ENCODE peak calls at places on chromosomes 3 and 15, in five cellular contexts. G, A, P, W and Y are unnamed samples.

GRCh38 chr15:57751177-57751800 is 44.8 kb downstream of the POLR2M start:
- DNase-seq in G (no peak), A (no peak), W (no peak), P (peak), Y (peak)

GRCh38 chr3:13022348-13023250 is 50.6 kb downstream of the IQSEC1 start:
- DNase-seq in P (no peak), G (peak), A (no peak), W (peak), Y (no peak)

GRCh38 chr15:77629070-77630030 is 3.4 kb downstream of the LINGO1 start:
- DNase-seq in A (no peak), W (no peak), G (no peak), P (no peak), Y (no peak)

GRCh38 chr3:38554127-38554827 is 58.1 kb downstream of the EXOG start:
- DNase-seq in G (no peak), W (no peak), A (no peak), P (no peak), Y (no peak)

GRCh38 chr3:180048108-180048507 is 11.4 kb upstream of the PEX5L start:
- DNase-seq in W (no peak), G (no peak), A (peak), P (no peak), Y (no peak)

GRCh38 chr3:10955694-10956453 is 36.7 kb upstream of the SLC6A1 start:
- DNase-seq in P (no peak), W (no peak), G (no peak), A (no peak), Y (no peak)

GRCh38 chr3:190533511-190534282 is 19.8 kb downstream of the IL1RAP start:
- DNase-seq in G (no peak), W (no peak), A (no peak), P (no peak), Y (no peak)

GRCh38 chr15:74399511-74400312 is 32.3 kb upstream of the CYP11A1 start:
- DNase-seq in W (no peak), G (no peak), P (no peak), A (no peak), Y (no peak)

GRCh38 chr3:133836497-133837158 is 31.0 kb downstream of the SRPRB start:
- DNase-seq in G (no peak), A (no peak), P (no peak), W (no peak), Y (no peak)

GRCh38 chr3:78322780-78323179 is 1282.9 kb downstream of the ROBO2 start:
- DNase-seq in A (peak), W (no peak), P (no peak), G (peak), Y (no peak)

GRCh38 chr15:62920569-62921502 is 121.7 kb upstream of the TPM1 start:
- DNase-seq in A (no peak), G (no peak), P (no peak), W (no peak), Y (no peak)

GRCh38 chr15:55546718-55547117 is 38.7 kb upstream of the DNAAF4 start:
- DNase-seq in W (no peak), G (no peak), P (no peak), A (no peak), Y (no peak)

GRCh38 chr3:160485931-160486330 is 36.3 kb upstream of the TRIM59 start:
- DNase-seq in P (no peak), W (no peak), G (no peak), A (no peak), Y (no peak)

GRCh38 chr3:55571216-55571813 is 84.2 kb upstream of the WNT5A start:
- DNase-seq in A (peak), P (no peak), G (no peak), W (no peak), Y (no peak)

GRCh38 chr15:58453931-58454793 is 22.4 kb downstream of the LIPC start:
- DNase-seq in A (no peak), P (no peak), W (no peak), G (no peak), Y (no peak)

GRCh38 chr3:187972454-187972853 is 181.5 kb upstream of the LPP start:
- DNase-seq in W (no peak), A (no peak), G (no peak), P (no peak), Y (no peak)
- TF ChIP-seq SUZ12 in W (no peak), A (no peak), G (no peak), P (no peak), Y (no peak)

GRCh38 chr3:143652118-143652517 is 196.2 kb downstream of the SLC9A9 start:
- DNase-seq in P (no peak), G (no peak), W (no peak), A (no peak), Y (no peak)

GRCh38 chr3:143650120-143650519 is 198.1 kb downstream of the SLC9A9 start:
- DNase-seq in G (no peak), P (no peak), W (no peak), A (no peak), Y (no peak)

GRCh38 chr3:143650827-143651226 is 197.4 kb downstream of the SLC9A9 start:
- DNase-seq in P (no peak), W (no peak), G (no peak), A (no peak), Y (no peak)

GRCh38 chr3:143648218-143648617 is 200.1 kb downstream of the SLC9A9 start:
- DNase-seq in A (no peak), P (no peak), W (no peak), G (no peak), Y (no peak)

DNA sequence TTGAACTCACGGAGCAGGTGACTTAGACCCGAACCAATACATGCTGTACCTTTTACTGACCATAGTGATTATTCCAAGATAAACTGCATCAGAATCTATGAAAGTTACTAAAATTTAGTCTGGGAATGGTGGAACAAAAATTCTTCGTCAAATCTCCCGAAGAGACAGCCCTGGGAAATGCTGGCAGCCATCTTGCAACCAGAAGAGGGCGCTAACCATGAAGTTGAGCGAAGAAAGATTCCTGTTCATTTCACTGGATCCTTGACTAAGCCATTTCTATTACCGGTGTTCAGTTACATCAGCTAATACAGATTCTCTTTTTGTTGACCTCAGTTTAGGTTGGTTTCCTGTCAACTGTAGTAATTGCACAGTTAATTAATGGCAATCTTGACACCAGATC is 199.6 kb downstream of the SLC9A9 start:
- DNase-seq in W (peak), P (no peak), A (no peak), G (no peak), Y (peak)
- TF ChIP-seq SUZ12 in W (no peak), P (no peak), A (no peak), G (no peak), Y (no peak)

GRCh38 chr3:150278843-150279341 is 129.2 kb upstream of the TSC22D2 start:
- DNase-seq in P (no peak), W (no peak), A (no peak), G (peak), Y (no peak)
- TF ChIP-seq SUZ12 in P (no peak), W (no peak), A (no peak), G (no peak), Y (no peak)

DNA sequence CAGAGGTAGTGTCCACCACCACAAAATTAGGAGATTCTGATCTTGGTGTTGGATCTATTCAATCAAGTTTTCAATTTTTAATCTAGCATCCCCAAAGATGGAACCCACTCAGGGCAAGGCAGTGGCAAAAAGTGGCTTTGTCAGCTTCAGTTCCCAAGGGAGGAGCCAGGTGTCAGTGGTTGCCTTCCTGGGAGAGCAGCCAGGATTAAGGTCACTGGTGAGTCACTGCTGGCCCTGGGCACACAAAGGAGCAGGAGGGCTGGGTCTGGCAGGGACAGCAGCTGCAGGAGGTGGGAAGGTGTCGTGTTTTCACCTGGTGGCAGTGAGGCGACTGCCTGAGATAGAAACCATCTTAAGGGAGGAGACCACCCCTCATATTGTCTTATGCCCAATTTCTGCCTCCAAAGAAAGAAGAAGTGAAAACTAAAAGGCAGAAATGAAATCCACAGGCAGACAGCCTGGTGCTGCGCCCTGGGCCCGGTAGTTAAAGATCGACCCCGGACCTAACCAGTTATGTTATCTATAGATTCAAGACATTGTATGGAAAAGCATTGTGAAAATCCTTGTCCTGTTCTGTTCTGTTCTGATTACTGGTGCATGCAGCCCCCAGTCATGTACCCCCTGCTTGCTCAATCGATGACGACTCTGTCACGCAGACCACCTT is 5.9 kb upstream of the KLHL25 start:
- DNase-seq in P (peak), A (no peak), G (no peak), W (no peak), Y (no peak)
- TF ChIP-seq SUZ12 in P (no peak), A (no peak), G (no peak), W (no peak), Y (no peak)

GRCh38 chr3:117898722-117899121 is 1135.9 kb downstream of the IGSF11 start:
- DNase-seq in W (no peak), P (peak), G (peak), A (no peak), Y (peak)

GRCh38 chr3:117903226-117903625 is 1131.4 kb downstream of the IGSF11 start:
- DNase-seq in W (no peak), G (no peak), A (no peak), P (no peak), Y (no peak)
- TF ChIP-seq SUZ12 in W (no peak), G (no peak), A (no peak), P (no peak), Y (no peak)